ENCODE peak calls at places on chromosomes 12 and 14, in ten cellular contexts. R is KBM-7, Y is cardiac muscle cell, Z is non-pigmented ciliary epithelial cell, V is SW480, U is iris pigment epithelial cell, J is dorsolateral prefrontal cortex, D is fibroblast of villous mesenchyme, H is NCI-H1092, B is heart left ventricle. L is an unnamed sample.

GRCh38 chr12:14886271-14886670 is 617 bp upstream of the MGP start:
- DNase-seq in H (no peak), Z (no peak), Y (no peak), J (no peak), U (no peak), D (no peak), R (no peak), B (no peak), V (no peak), L (no peak)

GRCh38 chr12:115224031-115224430 is 540.1 kb upstream of the TBX3 start:
- DNase-seq in R (no peak), B (no peak), Y (peak; percentile 36), U (no peak), J (no peak), Z (no peak), D (no peak), H (no peak), V (no peak), L (no peak)

GRCh38 chr12:13278249-13278787 is 81.8 kb downstream of the EMP1 start:
- DNase-seq in H (peak; percentile 69), U (peak; percentile 52), R (peak; percentile 67), B (peak; percentile 70), J (peak; percentile 77), V (peak; percentile 70), D (peak; percentile 65), Z (no peak), Y (peak; percentile 87), L (peak; percentile 78)

GRCh38 chr12:75641031-75641780 is 129.8 kb upstream of the KRR1 start:
- DNase-seq in B (no peak), V (peak; percentile 95), D (peak; percentile 64), J (no peak), U (peak; percentile 98), H (no peak), Z (peak; percentile 97), Y (no peak), R (peak; percentile 88), L (no peak)

GRCh38 chr12:12265571-12266388 is 1.1 kb downstream of the LRP6 start:
- DNase-seq in Y (peak; percentile 56), D (peak; percentile 74), V (peak; percentile 68), R (peak; percentile 35), Z (no peak), B (peak; percentile 19), H (no peak), U (peak; percentile 63), J (no peak), L (peak; percentile 57)

GRCh38 chr12:108633081-108633533 is 587 bp downstream of the SELPLG start:
- DNase-seq in Y (no peak), J (peak; percentile 12), D (no peak), B (no peak), U (no peak), V (no peak), Z (no peak), R (no peak), H (no peak), L (no peak)

GRCh38 chr12:119412811-119413794 is 78.6 kb downstream of the CCDC60 start:
- DNase-seq in U (peak; percentile 59), H (peak; percentile 35), B (peak; percentile 67), R (peak; percentile 74), Y (peak; percentile 80), V (peak; percentile 58), Z (peak; percentile 11), D (peak; percentile 60), J (peak; percentile 65), L (peak; percentile 54)

GRCh38 chr12:49049566-49050224 is 10.9 kb downstream of the KMT2D start:
- DNase-seq in J (no peak), V (no peak), H (no peak), U (peak; percentile 79), B (peak; percentile 22), D (peak; percentile 47), R (no peak), Y (no peak), Z (peak; percentile 40), L (no peak)

GRCh38 chr12:58425481-58426392 is 484.4 kb downstream of the ATP23 start:
- DNase-seq in U (peak; percentile 97), Y (peak; percentile 18), V (peak; percentile 45), R (no peak), B (peak; percentile 19), D (peak; percentile 94), J (no peak), Z (peak; percentile 90), H (no peak), L (peak; percentile 46)

GRCh38 chr12:3152013-3152412 is 74.8 kb downstream of the TSPAN9 start:
- DNase-seq in R (no peak), H (peak; percentile 59), V (no peak), J (no peak), Z (no peak), Y (no peak), D (peak; percentile 48), U (no peak), B (no peak), L (no peak)

GRCh38 chr14:22892488-22892887 is 9.5 kb downstream of the REM2 start:
- DNase-seq in H (no peak), U (no peak), V (no peak), Y (no peak), B (no peak), J (no peak), Z (no peak), R (no peak), D (no peak), L (no peak)

GRCh38 chr12:95237315-95237714 is 19.7 kb downstream of the VEZT start:
- DNase-seq in R (no peak), J (no peak), B (no peak), U (no peak), H (no peak), D (peak; percentile 86), Z (no peak), Y (no peak), V (no peak), L (no peak)

GRCh38 chr12:104132351-104132956 is 5.6 kb downstream of the NFYB start:
- DNase-seq in Y (peak; percentile 77), Z (no peak), R (no peak), V (no peak), B (peak; percentile 42), J (no peak), H (peak; percentile 41), U (no peak), D (no peak), L (peak; percentile 8)

GRCh38 chr12:34401659-34402227 is 379.4 kb downstream of the ALG10 start:
- DNase-seq in R (no peak), D (no peak), V (no peak), B (peak; percentile 7), Z (no peak), H (no peak), U (no peak), Y (no peak), J (peak; percentile 26), L (no peak)

GRCh38 chr12:111444706-111445310 is 39.1 kb downstream of the SH2B3 start:
- DNase-seq in B (peak; percentile 83), J (peak; percentile 70), H (no peak), Z (no peak), R (peak; percentile 82), D (peak; percentile 90), U (peak; percentile 44), Y (peak; percentile 61), V (no peak), L (no peak)

GRCh38 chr12:93173178-93173957 is 204.4 kb upstream of the NUDT4 start:
- DNase-seq in J (no peak), V (no peak), Z (no peak), Y (no peak), R (no peak), U (peak; percentile 68), D (peak; percentile 52), B (no peak), H (no peak), L (no peak)

GRCh38 chr12:56955631-56956256 is 1.7 kb downstream of the RDH16 start:
- DNase-seq in J (no peak), D (peak; percentile 88), B (no peak), H (no peak), V (no peak), Z (no peak), U (peak; percentile 34), R (no peak), Y (no peak), L (no peak)

GRCh38 chr12:77494306-77494705 is 336.4 kb upstream of the NAV3 start:
- DNase-seq in D (no peak), Y (no peak), V (no peak), B (no peak), R (no peak), H (no peak), Z (no peak), U (no peak), J (no peak), L (no peak)

GRCh38 chr14:56949828-56950227 is 139.5 kb upstream of the OTX2 start:
- DNase-seq in V (no peak), Z (no peak), J (no peak), D (no peak), U (peak; percentile 1), H (no peak), R (no peak), Y (no peak), B (no peak), L (no peak)

GRCh38 chr12:115506822-115507629 is 770.5 kb downstream of the MED13L start:
- DNase-seq in Z (no peak), Y (no peak), J (no peak), V (peak; percentile 81), H (no peak), U (no peak), B (no peak), R (no peak), D (no peak), L (no peak)

GRCh38 chr14:85088231-85088630 is 441.7 kb upstream of the FLRT2 start:
- DNase-seq in R (no peak), J (no peak), Y (no peak), H (no peak), B (no peak), D (peak; percentile 60), V (no peak), Z (no peak), U (peak; percentile 44), L (no peak)

GRCh38 chr14:99214701-99215100 is 57.3 kb downstream of the BCL11B start:
- DNase-seq in D (no peak), R (no peak), V (no peak), H (no peak), Z (no peak), B (no peak), J (no peak), Y (no peak), U (no peak), L (no peak)

GRCh38 chr12:79434561-79434960 is 256.2 kb downstream of the PAWR start:
- DNase-seq in D (no peak), V (no peak), Y (no peak), J (no peak), Z (no peak), R (no peak), U (no peak), B (no peak), H (no peak), L (no peak)

GRCh38 chr14:23093993-23094665 is 807 bp downstream of the ACIN1 start:
- DNase-seq in V (no peak), B (no peak), H (no peak), Z (no peak), Y (no peak), U (no peak), R (no peak), D (peak; percentile 22), J (no peak), L (no peak)

GRCh38 chr12:104480826-104481457 is 24.2 kb downstream of the CHST11 start:
- DNase-seq in B (peak; percentile 79), Y (no peak), Z (peak; percentile 77), J (peak; percentile 54), U (peak; percentile 92), V (no peak), D (peak; percentile 56), H (no peak), R (no peak), L (no peak)

GRCh38 chr12:131091413-131091975 is 137.8 kb downstream of the ADGRD1 start:
- DNase-seq in D (no peak), U (peak; percentile 38), H (no peak), Z (no peak), R (no peak), Y (no peak), V (peak; percentile 21), B (no peak), J (peak; percentile 66), L (no peak)

GRCh38 chr12:6688543-6688999 is 604 bp downstream of the ZNF384 start:
- DNase-seq in Z (no peak), R (peak; percentile 79), Y (peak; percentile 35), V (no peak), H (no peak), U (no peak), J (no peak), D (no peak), B (peak; percentile 53), L (peak; percentile 72)

GRCh38 chr12:114682920-114683708 is 861 bp downstream of the TBX3 start:
- DNase-seq in J (no peak), U (no peak), Y (peak; percentile 73), R (peak; percentile 48), Z (no peak), V (peak; percentile 35), D (peak; percentile 31), B (peak; percentile 64), H (no peak), L (no peak)

L was measured in erythroblast.